ENCODE peak calls at places on chromosomes 5 and 9, in four cellular contexts. R is HTR-8/SVneo; W is iPS-NIHi11; D is stimulated activated CD4-positive, alpha-beta T cell treated with anti-CD3 and anti-CD28 coated beads, Interleukin-12 subunit alpha, Interleukin-12 subunit beta, amount 100 ng/mL, for 48 hours. F is an unnamed sample.

GRCh38 chr5:143208781-143209510 is 194.5 kb downstream of the NR3C1 start:
- DNase-seq in R (no peak), W (peak; percentile 37), D (no peak), F (peak; percentile 17)

GRCh38 chr5:75265731-75266130 is 29.1 kb upstream of the ANKRD31 start:
- DNase-seq in R (peak; percentile 19), W (peak; percentile 26), D (no peak), F (peak; percentile 22)

GRCh38 chr5:171957591-171958251 is 48.7 kb downstream of the FBXW11 start:
- DNase-seq in R (no peak), W (no peak), D (peak; percentile 54), F (no peak)

GRCh38 chr9:134258828-134259546 is 67.3 kb upstream of the RXRA start:
- DNase-seq in R (no peak), W (no peak), D (no peak), F (no peak)

GRCh38 chr5:72383280-72384205 is 63.4 kb downstream of the PTCD2 start:
- DNase-seq in R (no peak), W (peak; percentile 21), D (no peak), F (no peak)

GRCh38 chr5:78518365-78519197 is 130.0 kb downstream of the LHFPL2 start:
- DNase-seq in R (peak; percentile 86), W (peak; percentile 70), D (no peak), F (peak; percentile 91)

GRCh38 chr9:104485014-104485413 is 19.0 kb upstream of the OR13F1 start:
- DNase-seq in R (no peak), W (no peak), D (no peak), F (no peak)

GRCh38 chr5:116766470-116766947 is 191.9 kb upstream of the SEMA6A start:
- DNase-seq in R (peak; percentile 66), W (no peak), D (no peak), F (no peak)

GRCh38 chr9:708556-709432 is 132.7 kb upstream of the DMRT1 start:
- DNase-seq in R (no peak), W (no peak), D (no peak), F (no peak)

GRCh38 chr9:69798737-69799136 is 21.9 kb upstream of the CFAP95 start:
- DNase-seq in R (no peak), W (no peak), D (no peak), F (no peak)

GRCh38 chr9:94101169-94101853 is 17.0 kb downstream of the PTPDC1 start:
- DNase-seq in R (no peak), W (no peak), D (no peak), F (no peak)

GRCh38 chr9:11194249-11194648 is 581.4 kb upstream of the PTPRD start:
- DNase-seq in R (no peak), W (no peak), D (no peak), F (no peak)

GRCh38 chr9:87878930-87879603 is 3.6 kb upstream of the SPATA31E1 start:
- DNase-seq in R (no peak), W (no peak), D (no peak), F (peak; percentile 53)

GRCh38 chr9:37410969-37411785 is 11.3 kb upstream of the GRHPR start:
- DNase-seq in R (peak; percentile 22), W (no peak), D (peak; percentile 24), F (peak; percentile 52)

GRCh38 chr9:125538092-125538473 is 168.9 kb downstream of the MAPKAP1 start:
- DNase-seq in R (peak; percentile 61), W (no peak), D (no peak), F (peak; percentile 75)

GRCh38 chr9:107675476-107676264 is 186.1 kb upstream of the KLF4 start:
- DNase-seq in R (no peak), W (no peak), D (no peak), F (no peak)

GRCh38 chr9:137372693-137373610 is 50.0 kb downstream of the EXD3 start:
- DNase-seq in R (no peak), W (no peak), D (no peak), F (no peak)

GRCh38 chr5:17203329-17204132 is 13.9 kb upstream of the BASP1 start:
- DNase-seq in R (peak; percentile 88), W (peak; percentile 66), D (no peak), F (peak; percentile 76)

GRCh38 chr9:136587944-136588662 is 42.3 kb upstream of the NOTCH1 start:
- DNase-seq in R (no peak), W (peak; percentile 81), D (no peak), F (no peak)

GRCh38 chr9:114462791-114463190 is 42.5 kb downstream of the WHRN start:
- DNase-seq in R (no peak), W (no peak), D (no peak), F (no peak)

GRCh38 chr5:145531038-145531734 is 304.0 kb downstream of the PRELID2 start:
- DNase-seq in R (peak; percentile 45), W (peak; percentile 39), D (no peak), F (peak; percentile 24)

F was measured in hepatic stellate cell.